ENCODE peak calls at places on chromosomes 12 and 14, in ten cellular contexts. One of them, this sample, is unnamed.

GRCh38 chr12:126557659-126558058 is 1492.4 kb downstream of the AACS start:
- DNase-seq in IMR-90: no peak
- DNase-seq in GM03348: no peak
- DNase-seq in astrocyte of the hippocampus: no peak
- DNase-seq in amniotic stem cell: no peak
- DNase-seq in left colon: no peak
- DNase-seq in B cell: no peak
- DNase-seq in activated T-cell treated with anti-CD3 and anti-CD28 coated beads, Interleukin-2, amount 50 U/mL, for 72 hours: no peak
- DNase-seq in progenitor cell of endocrine pancreas: no peak
- DNase-seq in T-helper 1 cell: no peak
- DNase-seq in this sample: no peak

GRCh38 chr12:49304161-49304560 is 9.2 kb downstream of the PRPH start:
- DNase-seq in GM03348: peak
- DNase-seq in activated T-cell treated with anti-CD3 and anti-CD28 coated beads, Interleukin-2, amount 50 U/mL, for 72 hours: no peak
- DNase-seq in amniotic stem cell: no peak
- DNase-seq in astrocyte of the hippocampus: no peak
- DNase-seq in B cell: no peak
- DNase-seq in IMR-90: peak
- DNase-seq in T-helper 1 cell: no peak
- DNase-seq in left colon: no peak
- DNase-seq in progenitor cell of endocrine pancreas: no peak
- DNase-seq in this sample: no peak

GRCh38 chr14:74198441-74199234 is 40.6 kb upstream of the VSX2 start:
- DNase-seq in progenitor cell of endocrine pancreas: no peak
- DNase-seq in T-helper 1 cell: no peak
- DNase-seq in left colon: no peak
- DNase-seq in IMR-90: no peak
- DNase-seq in B cell: no peak
- DNase-seq in GM03348: no peak
- DNase-seq in activated T-cell treated with anti-CD3 and anti-CD28 coated beads, Interleukin-2, amount 50 U/mL, for 72 hours: no peak
- DNase-seq in amniotic stem cell: no peak
- DNase-seq in astrocyte of the hippocampus: no peak
- DNase-seq in this sample: no peak

GRCh38 chr12:101407054-101407437 is 526 bp downstream of the ARL1 start:
- DNase-seq in GM03348: no peak
- DNase-seq in left colon: no peak
- DNase-seq in T-helper 1 cell: no peak
- DNase-seq in IMR-90: no peak
- DNase-seq in amniotic stem cell: peak
- DNase-seq in progenitor cell of endocrine pancreas: no peak
- DNase-seq in activated T-cell treated with anti-CD3 and anti-CD28 coated beads, Interleukin-2, amount 50 U/mL, for 72 hours: no peak
- DNase-seq in B cell: no peak
- DNase-seq in astrocyte of the hippocampus: no peak
- DNase-seq in this sample: no peak

GRCh38 chr12:50282581-50283229 is 615 bp downstream of the LIMA1 start:
- DNase-seq in left colon: no peak
- DNase-seq in activated T-cell treated with anti-CD3 and anti-CD28 coated beads, Interleukin-2, amount 50 U/mL, for 72 hours: no peak
- DNase-seq in B cell: no peak
- DNase-seq in progenitor cell of endocrine pancreas: no peak
- DNase-seq in amniotic stem cell: no peak
- DNase-seq in astrocyte of the hippocampus: peak
- DNase-seq in IMR-90: peak
- DNase-seq in T-helper 1 cell: no peak
- DNase-seq in GM03348: peak
- DNase-seq in this sample: no peak

GRCh38 chr12:114744696-114745095 is 60.7 kb upstream of the TBX3 start:
- DNase-seq in IMR-90: peak
- DNase-seq in astrocyte of the hippocampus: no peak
- DNase-seq in T-helper 1 cell: no peak
- DNase-seq in GM03348: peak
- DNase-seq in progenitor cell of endocrine pancreas: no peak
- DNase-seq in amniotic stem cell: no peak
- DNase-seq in activated T-cell treated with anti-CD3 and anti-CD28 coated beads, Interleukin-2, amount 50 U/mL, for 72 hours: no peak
- DNase-seq in left colon: no peak
- DNase-seq in B cell: no peak
- DNase-seq in this sample: no peak

GRCh38 chr12:88781909-88782308 is 201.6 kb upstream of the KITLG start:
- DNase-seq in progenitor cell of endocrine pancreas: no peak
- DNase-seq in GM03348: peak
- DNase-seq in B cell: no peak
- DNase-seq in amniotic stem cell: no peak
- DNase-seq in IMR-90: peak
- DNase-seq in T-helper 1 cell: no peak
- DNase-seq in left colon: no peak
- DNase-seq in astrocyte of the hippocampus: no peak
- DNase-seq in activated T-cell treated with anti-CD3 and anti-CD28 coated beads, Interleukin-2, amount 50 U/mL, for 72 hours: no peak
- DNase-seq in this sample: no peak

GRCh38 chr12:19191089-19191488 is 61.6 kb downstream of the PLEKHA5 start:
- DNase-seq in astrocyte of the hippocampus: peak
- DNase-seq in IMR-90: no peak
- DNase-seq in left colon: no peak
- DNase-seq in progenitor cell of endocrine pancreas: no peak
- DNase-seq in amniotic stem cell: no peak
- DNase-seq in B cell: no peak
- DNase-seq in GM03348: no peak
- DNase-seq in activated T-cell treated with anti-CD3 and anti-CD28 coated beads, Interleukin-2, amount 50 U/mL, for 72 hours: no peak
- DNase-seq in T-helper 1 cell: no peak
- DNase-seq in this sample: no peak

GRCh38 chr12:98221243-98221808 is 294.1 kb upstream of the TMPO start:
- DNase-seq in B cell: no peak
- DNase-seq in left colon: no peak
- DNase-seq in activated T-cell treated with anti-CD3 and anti-CD28 coated beads, Interleukin-2, amount 50 U/mL, for 72 hours: no peak
- DNase-seq in astrocyte of the hippocampus: peak
- DNase-seq in progenitor cell of endocrine pancreas: no peak
- DNase-seq in GM03348: no peak
- DNase-seq in IMR-90: no peak
- DNase-seq in amniotic stem cell: no peak
- DNase-seq in T-helper 1 cell: no peak
- DNase-seq in this sample: no peak

GRCh38 chr12:99087278-99087677 is 442.2 kb downstream of the APAF1 start:
- DNase-seq in GM03348: no peak
- DNase-seq in astrocyte of the hippocampus: peak
- DNase-seq in activated T-cell treated with anti-CD3 and anti-CD28 coated beads, Interleukin-2, amount 50 U/mL, for 72 hours: no peak
- DNase-seq in IMR-90: no peak
- DNase-seq in left colon: no peak
- DNase-seq in amniotic stem cell: no peak
- DNase-seq in T-helper 1 cell: no peak
- DNase-seq in progenitor cell of endocrine pancreas: no peak
- DNase-seq in B cell: no peak
- DNase-seq in this sample: no peak

GRCh38 chr14:96509457-96510090 is 7.4 kb downstream of the PAPOLA start:
- DNase-seq in astrocyte of the hippocampus: no peak
- DNase-seq in activated T-cell treated with anti-CD3 and anti-CD28 coated beads, Interleukin-2, amount 50 U/mL, for 72 hours: no peak
- DNase-seq in GM03348: no peak
- DNase-seq in T-helper 1 cell: no peak
- DNase-seq in B cell: no peak
- DNase-seq in IMR-90: no peak
- DNase-seq in progenitor cell of endocrine pancreas: no peak
- DNase-seq in left colon: no peak
- DNase-seq in amniotic stem cell: no peak
- DNase-seq in this sample: no peak

GRCh38 chr12:107580750-107581529 is 104.7 kb upstream of the PWP1 start:
- DNase-seq in IMR-90: no peak
- DNase-seq in activated T-cell treated with anti-CD3 and anti-CD28 coated beads, Interleukin-2, amount 50 U/mL, for 72 hours: no peak
- DNase-seq in astrocyte of the hippocampus: peak
- DNase-seq in amniotic stem cell: no peak
- DNase-seq in progenitor cell of endocrine pancreas: peak
- DNase-seq in left colon: no peak
- DNase-seq in B cell: peak
- DNase-seq in T-helper 1 cell: no peak
- DNase-seq in GM03348: peak
- DNase-seq in this sample: peak

GRCh38 chr14:76617440-76617839 is 143.8 kb upstream of the VASH1 start:
- DNase-seq in amniotic stem cell: no peak
- DNase-seq in GM03348: no peak
- DNase-seq in IMR-90: no peak
- DNase-seq in left colon: no peak
- DNase-seq in activated T-cell treated with anti-CD3 and anti-CD28 coated beads, Interleukin-2, amount 50 U/mL, for 72 hours: no peak
- DNase-seq in progenitor cell of endocrine pancreas: no peak
- DNase-seq in astrocyte of the hippocampus: no peak
- DNase-seq in T-helper 1 cell: no peak
- DNase-seq in B cell: no peak
- DNase-seq in this sample: no peak

GRCh38 chr14:96904201-96904600 is 107.0 kb downstream of the VRK1 start:
- DNase-seq in GM03348: no peak
- DNase-seq in B cell: no peak
- DNase-seq in activated T-cell treated with anti-CD3 and anti-CD28 coated beads, Interleukin-2, amount 50 U/mL, for 72 hours: no peak
- DNase-seq in IMR-90: peak
- DNase-seq in astrocyte of the hippocampus: peak
- DNase-seq in amniotic stem cell: no peak
- DNase-seq in T-helper 1 cell: no peak
- DNase-seq in left colon: no peak
- DNase-seq in progenitor cell of endocrine pancreas: no peak
- DNase-seq in this sample: no peak

GRCh38 chr14:104770851-104771272 is 17.9 kb downstream of the SIVA1 start:
- DNase-seq in T-helper 1 cell: no peak
- DNase-seq in progenitor cell of endocrine pancreas: no peak
- DNase-seq in GM03348: peak
- DNase-seq in activated T-cell treated with anti-CD3 and anti-CD28 coated beads, Interleukin-2, amount 50 U/mL, for 72 hours: no peak
- DNase-seq in B cell: peak
- DNase-seq in IMR-90: no peak
- DNase-seq in astrocyte of the hippocampus: no peak
- DNase-seq in amniotic stem cell: no peak
- DNase-seq in left colon: no peak
- DNase-seq in this sample: no peak

GRCh38 chr12:113130457-113131135 is 5.0 kb downstream of the RASAL1 start:
- DNase-seq in amniotic stem cell: no peak
- DNase-seq in IMR-90: no peak
- DNase-seq in activated T-cell treated with anti-CD3 and anti-CD28 coated beads, Interleukin-2, amount 50 U/mL, for 72 hours: no peak
- DNase-seq in T-helper 1 cell: no peak
- DNase-seq in left colon: no peak
- DNase-seq in progenitor cell of endocrine pancreas: no peak
- DNase-seq in B cell: peak
- DNase-seq in astrocyte of the hippocampus: peak
- DNase-seq in GM03348: no peak
- DNase-seq in this sample: no peak

GRCh38 chr14:101355284-101355683 is 206.0 kb upstream of the DIO3 start:
- DNase-seq in activated T-cell treated with anti-CD3 and anti-CD28 coated beads, Interleukin-2, amount 50 U/mL, for 72 hours: no peak
- DNase-seq in amniotic stem cell: no peak
- DNase-seq in B cell: no peak
- DNase-seq in T-helper 1 cell: no peak
- DNase-seq in left colon: no peak
- DNase-seq in astrocyte of the hippocampus: no peak
- DNase-seq in progenitor cell of endocrine pancreas: no peak
- DNase-seq in IMR-90: no peak
- DNase-seq in GM03348: no peak
- DNase-seq in this sample: no peak

GRCh38 chr14:81302613-81303012 is 81.9 kb upstream of the GTF2A1 start:
- DNase-seq in amniotic stem cell: no peak
- DNase-seq in B cell: no peak
- DNase-seq in GM03348: no peak
- DNase-seq in activated T-cell treated with anti-CD3 and anti-CD28 coated beads, Interleukin-2, amount 50 U/mL, for 72 hours: no peak
- DNase-seq in left colon: no peak
- DNase-seq in astrocyte of the hippocampus: no peak
- DNase-seq in T-helper 1 cell: no peak
- DNase-seq in progenitor cell of endocrine pancreas: no peak
- DNase-seq in IMR-90: no peak
- DNase-seq in this sample: no peak

GRCh38 chr12:107622005-107622404 is 63.6 kb upstream of the PWP1 start:
- DNase-seq in IMR-90: peak
- DNase-seq in astrocyte of the hippocampus: peak
- DNase-seq in activated T-cell treated with anti-CD3 and anti-CD28 coated beads, Interleukin-2, amount 50 U/mL, for 72 hours: peak
- DNase-seq in progenitor cell of endocrine pancreas: no peak
- DNase-seq in T-helper 1 cell: no peak
- DNase-seq in GM03348: peak
- DNase-seq in B cell: no peak
- DNase-seq in amniotic stem cell: no peak
- DNase-seq in left colon: no peak
- DNase-seq in this sample: no peak

GRCh38 chr14:48723841-48724495 is 862.2 kb downstream of the RPS29 start:
- DNase-seq in progenitor cell of endocrine pancreas: no peak
- DNase-seq in left colon: no peak
- DNase-seq in activated T-cell treated with anti-CD3 and anti-CD28 coated beads, Interleukin-2, amount 50 U/mL, for 72 hours: no peak
- DNase-seq in GM03348: no peak
- DNase-seq in IMR-90: peak
- DNase-seq in B cell: no peak
- DNase-seq in amniotic stem cell: no peak
- DNase-seq in astrocyte of the hippocampus: peak
- DNase-seq in T-helper 1 cell: no peak
- DNase-seq in this sample: no peak

GRCh38 chr12:80033457-80033856 is 65.9 kb upstream of the OTOGL start:
- DNase-seq in B cell: no peak
- DNase-seq in T-helper 1 cell: no peak
- DNase-seq in IMR-90: peak
- DNase-seq in left colon: no peak
- DNase-seq in amniotic stem cell: peak
- DNase-seq in activated T-cell treated with anti-CD3 and anti-CD28 coated beads, Interleukin-2, amount 50 U/mL, for 72 hours: no peak
- DNase-seq in GM03348: peak
- DNase-seq in progenitor cell of endocrine pancreas: no peak
- DNase-seq in astrocyte of the hippocampus: peak
- DNase-seq in this sample: no peak

GRCh38 chr12:3090238-3091029 is 13.3 kb downstream of the TSPAN9 start:
- DNase-seq in progenitor cell of endocrine pancreas: no peak
- DNase-seq in T-helper 1 cell: no peak
- DNase-seq in IMR-90: no peak
- DNase-seq in left colon: no peak
- DNase-seq in GM03348: no peak
- DNase-seq in activated T-cell treated with anti-CD3 and anti-CD28 coated beads, Interleukin-2, amount 50 U/mL, for 72 hours: no peak
- DNase-seq in B cell: no peak
- DNase-seq in astrocyte of the hippocampus: no peak
- DNase-seq in amniotic stem cell: no peak
- DNase-seq in this sample: no peak

GRCh38 chr12:71158361-71158882 is 623 bp upstream of the TSPAN8 start:
- DNase-seq in progenitor cell of endocrine pancreas: no peak
- DNase-seq in astrocyte of the hippocampus: no peak
- DNase-seq in left colon: peak
- DNase-seq in T-helper 1 cell: no peak
- DNase-seq in amniotic stem cell: no peak
- DNase-seq in IMR-90: no peak
- DNase-seq in B cell: no peak
- DNase-seq in GM03348: no peak
- DNase-seq in activated T-cell treated with anti-CD3 and anti-CD28 coated beads, Interleukin-2, amount 50 U/mL, for 72 hours: no peak
- DNase-seq in this sample: no peak

GRCh38 chr14:94952097-94952496 is 182.2 kb upstream of the GSC start:
- DNase-seq in progenitor cell of endocrine pancreas: no peak
- DNase-seq in amniotic stem cell: no peak
- DNase-seq in T-helper 1 cell: no peak
- DNase-seq in left colon: no peak
- DNase-seq in IMR-90: no peak
- DNase-seq in activated T-cell treated with anti-CD3 and anti-CD28 coated beads, Interleukin-2, amount 50 U/mL, for 72 hours: no peak
- DNase-seq in astrocyte of the hippocampus: no peak
- DNase-seq in GM03348: no peak
- DNase-seq in B cell: no peak
- DNase-seq in this sample: no peak

GRCh38 chr12:27946396-27946795 is 26.1 kb downstream of the PTHLH start:
- DNase-seq in left colon: no peak
- DNase-seq in T-helper 1 cell: no peak
- DNase-seq in IMR-90: no peak
- DNase-seq in GM03348: peak
- DNase-seq in activated T-cell treated with anti-CD3 and anti-CD28 coated beads, Interleukin-2, amount 50 U/mL, for 72 hours: no peak
- DNase-seq in amniotic stem cell: no peak
- DNase-seq in progenitor cell of endocrine pancreas: no peak
- DNase-seq in astrocyte of the hippocampus: no peak
- DNase-seq in B cell: no peak
- DNase-seq in this sample: no peak

GRCh38 chr14:48792376-48793024 is 793.7 kb downstream of the RPS29 start:
- DNase-seq in progenitor cell of endocrine pancreas: no peak
- DNase-seq in B cell: no peak
- DNase-seq in IMR-90: peak
- DNase-seq in GM03348: no peak
- DNase-seq in astrocyte of the hippocampus: peak
- DNase-seq in left colon: no peak
- DNase-seq in activated T-cell treated with anti-CD3 and anti-CD28 coated beads, Interleukin-2, amount 50 U/mL, for 72 hours: no peak
- DNase-seq in T-helper 1 cell: no peak
- DNase-seq in amniotic stem cell: no peak
- DNase-seq in this sample: no peak

GRCh38 chr12:4943067-4943937 is 33.6 kb downstream of the KCNA1 start:
- DNase-seq in left colon: no peak
- DNase-seq in progenitor cell of endocrine pancreas: no peak
- DNase-seq in T-helper 1 cell: no peak
- DNase-seq in astrocyte of the hippocampus: no peak
- DNase-seq in GM03348: no peak
- DNase-seq in amniotic stem cell: no peak
- DNase-seq in IMR-90: no peak
- DNase-seq in activated T-cell treated with anti-CD3 and anti-CD28 coated beads, Interleukin-2, amount 50 U/mL, for 72 hours: no peak
- DNase-seq in B cell: no peak
- DNase-seq in this sample: no peak